ENCODE peak calls at places on chromosomes 4 and X, in nine cellular contexts. A is osteoblast; M is dermis microvascular lymphatic vessel endothelial cell; L is kidney glomerular epithelial cell; X is GM20000; U is M059J; K is retinal pigment epithelial cell; J is stimulated activated CD4-positive, alpha-beta T cell treated with anti-CD3 and anti-CD28 coated beads, Interleukin-4, amount 100 ng/mL, for 48 hours; O is COLO829. G is an unnamed sample.

GRCh38 chrX:69104756-69105434 is 60.4 kb downstream of the PJA1 start:
- DNase-seq in L (no peak), A (peak), K (no peak), X (no peak), J (no peak), U (no peak), M (no peak), O (no peak), G (no peak)

GRCh38 chr4:5204781-5205180 is 153.5 kb downstream of the STK32B start:
- DNase-seq in A (no peak), O (no peak), K (peak), J (no peak), L (no peak), U (no peak), M (no peak), X (no peak), G (no peak)

GRCh38 chr4:80141543-80141942 is 55.8 kb upstream of the PRDM8 start:
- DNase-seq in U (no peak), M (no peak), A (no peak), K (no peak), O (no peak), L (no peak), J (no peak), X (no peak), G (no peak)

GRCh38 chrX:9619581-9619980 is 146.1 kb downstream of the GPR143 start:
- DNase-seq in M (no peak), X (no peak), O (no peak), J (no peak), A (no peak), K (no peak), U (no peak), L (no peak), G (no peak)

GRCh38 chr4:101400096-101400495 is 52.8 kb upstream of the PPP3CA start:
- DNase-seq in J (peak), K (no peak), O (peak), X (no peak), A (peak), U (peak), M (no peak), L (peak), G (no peak)

GRCh38 chr4:30721353-30722091 is 1.4 kb downstream of the PCDH7 start:
- DNase-seq in K (no peak), X (peak), U (no peak), A (peak), M (no peak), J (no peak), O (no peak), L (no peak), G (no peak)

GRCh38 chr4:6446538-6447451 is 25.6 kb downstream of the PPP2R2C start:
- DNase-seq in L (no peak), X (no peak), U (no peak), O (no peak), M (no peak), A (peak), J (no peak), K (no peak), G (no peak)

GRCh38 chr4:185304541-185304940 is 91.2 kb downstream of the LRP2BP start:
- DNase-seq in J (no peak), M (no peak), X (no peak), L (no peak), O (no peak), A (peak), K (no peak), U (peak), G (no peak)

GRCh38 chr4:183153190-183153916 is 54.3 kb downstream of the WWC2 start:
- DNase-seq in A (peak), K (no peak), X (no peak), J (no peak), L (no peak), U (no peak), O (no peak), M (no peak), G (no peak)

GRCh38 chr4:140851032-140851636 is 94.9 kb upstream of the TBC1D9 start:
- DNase-seq in O (peak), J (peak), X (peak), K (no peak), L (peak), U (peak), M (peak), A (no peak), G (no peak)

GRCh38 chr4:124132161-124132560 is 580.4 kb downstream of the ANKRD50 start:
- DNase-seq in O (no peak), L (no peak), X (no peak), A (peak), U (peak), K (no peak), J (no peak), M (no peak), G (no peak)

GRCh38 chr4:139808381-139809206 is 143.0 kb downstream of the MGST2 start:
- DNase-seq in M (no peak), L (peak), O (peak), J (no peak), X (no peak), A (no peak), K (no peak), U (peak), G (no peak)

GRCh38 chr4:52076731-52077130 is 25.6 kb downstream of the SPATA18 start:
- DNase-seq in M (no peak), J (no peak), L (no peak), K (no peak), X (no peak), U (no peak), O (no peak), A (no peak), G (no peak)

GRCh38 chr4:48604527-48604926 is 114.5 kb downstream of the ZAR1 start:
- DNase-seq in J (no peak), M (no peak), A (no peak), L (no peak), K (no peak), O (no peak), U (no peak), X (no peak), G (no peak)

GRCh38 chr4:109184421-109184956 is 118.0 kb downstream of the COL25A1 start:
- DNase-seq in U (no peak), A (peak), M (no peak), O (peak), K (no peak), L (no peak), J (no peak), X (no peak), G (peak)

GRCh38 chrX:43940811-43941210 is 32.4 kb downstream of the NDP start:
- DNase-seq in X (no peak), M (no peak), U (peak), J (no peak), O (peak), L (no peak), A (no peak), K (no peak), G (peak)

GRCh38 chr4:119130365-119131065 is 5.1 kb upstream of the MYOZ2 start:
- DNase-seq in A (no peak), X (no peak), O (no peak), K (peak), J (no peak), M (no peak), L (no peak), U (no peak), G (no peak)